ENCODE peak calls at places on chromosomes 3 and 15, in eight cellular contexts. Q is heart left ventricle, N is neural progenitor cell, F is tibial artery, L is Panc1, O is A673, E is heart right ventricle, R is adrenal gland. Z is an unnamed sample.

GRCh38 chr3:3087279-3087678 is 22.9 kb downstream of the IL5RA start:
- DNase-seq in F (no peak), E (no peak), N (no peak), O (no peak), L (no peak), R (no peak), Q (no peak), Z (no peak)

GRCh38 chr3:10716964-10717363 is 99.1 kb upstream of the SLC6A11 start:
- DNase-seq in E (no peak), R (no peak), F (no peak), N (no peak), L (no peak), Q (no peak), O (no peak), Z (no peak)

GRCh38 chr15:65535192-65535591 is 4.9 kb downstream of the HACD3 start:
- DNase-seq in N (no peak), Q (no peak), F (no peak), L (no peak), O (no peak), R (no peak), E (no peak), Z (no peak)

GRCh38 chr3:127678315-127678599 is 5.5 kb downstream of the ABTB1 start:
- DNase-seq in F (no peak), Q (no peak), O (no peak), R (no peak), L (no peak), E (no peak), N (no peak), Z (no peak)

GRCh38 chr3:106824856-106825255 is 552.4 kb upstream of the CCDC54 start:
- DNase-seq in N (peak; percentile 47), R (no peak), Q (no peak), F (no peak), E (no peak), L (peak; percentile 13), O (peak; percentile 37), Z (no peak)

GRCh38 chr15:31158858-31159569 is 57.5 kb upstream of the TRPM1 start:
- DNase-seq in E (peak; percentile 45), O (no peak), N (no peak), F (no peak), L (no peak), R (no peak), Q (peak; percentile 52), Z (no peak)

GRCh38 chr3:195197764-195198423 is 73.1 kb downstream of the XXYLT1 start:
- DNase-seq in N (no peak), F (peak; percentile 29), Q (no peak), L (no peak), E (no peak), O (peak; percentile 84), R (peak; percentile 7), Z (no peak)

GRCh38 chr15:38750816-38751215 is 186.2 kb upstream of the RASGRP1 start:
- DNase-seq in R (no peak), F (no peak), N (no peak), Q (no peak), O (peak; percentile 4), E (no peak), L (no peak), Z (no peak)

GRCh38 chr15:36608166-36608565 is 28.7 kb downstream of the CDIN1 start:
- DNase-seq in R (no peak), F (no peak), N (no peak), O (no peak), L (no peak), Q (no peak), E (no peak), Z (no peak)

GRCh38 chr3:65787340-65787739 is 251.4 kb downstream of the MAGI1 start:
- DNase-seq in L (no peak), O (no peak), F (no peak), N (no peak), R (no peak), E (no peak), Q (no peak), Z (no peak)

DNA sequence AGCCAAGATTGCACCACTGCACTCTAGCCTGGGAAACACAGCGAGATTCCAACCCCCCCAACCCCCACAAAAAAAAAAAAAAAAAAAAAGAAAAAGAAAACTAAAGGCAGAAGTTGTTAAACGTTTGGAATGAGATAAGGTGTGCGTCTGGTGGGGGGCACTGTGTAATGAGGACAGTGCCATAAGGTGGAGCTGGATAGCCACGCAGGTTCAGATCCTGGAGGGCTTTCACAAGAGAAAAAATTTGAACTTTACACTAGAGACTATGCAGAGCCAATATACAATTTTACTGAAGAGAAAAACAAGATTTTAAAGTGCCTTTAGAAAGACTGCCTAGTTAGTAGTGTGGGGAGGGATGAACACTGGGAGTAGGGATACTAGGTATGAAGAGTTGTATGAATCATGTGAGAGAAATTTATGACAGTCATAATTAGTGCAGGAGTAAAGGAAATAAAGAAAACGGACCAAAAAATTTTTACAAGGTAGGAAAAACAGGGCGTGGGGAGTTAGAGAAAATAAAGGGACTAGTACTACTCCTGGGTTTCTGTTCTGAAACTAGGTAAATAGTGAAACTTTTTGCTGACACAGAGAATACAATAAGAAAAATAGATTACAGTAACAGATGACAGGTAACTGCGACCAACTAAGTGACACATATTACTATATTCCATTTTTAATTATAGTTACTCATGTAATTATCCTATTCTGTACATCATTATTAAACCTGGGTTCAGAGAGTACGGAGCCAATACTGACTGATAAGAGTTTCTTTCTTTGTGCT is 108.1 kb downstream of the PEAK1 start:
- DNase-seq in O (no peak), F (no peak), E (no peak), N (no peak), R (no peak), L (no peak), Q (no peak), Z (no peak)
- TF ChIP-seq CTCF in O (peak; percentile 11), F (no peak), E (no peak), N (no peak), R (no peak), L (no peak), Q (no peak), Z (no peak)

GRCh38 chr3:178084938-178085816 is 451.1 kb upstream of the KCNMB2 start:
- DNase-seq in R (peak; percentile 84), N (peak; percentile 84), O (peak; percentile 88), Q (peak; percentile 86), L (no peak), F (peak; percentile 87), E (peak; percentile 89), Z (peak; percentile 61)
- H3K4me3 ChIP-seq in R (no peak overlapping the region), N (no peak overlapping the region), O (no peak overlapping the region), Q (no peak overlapping the region), L (no peak overlapping the region), F (no peak overlapping the region), E (no peak overlapping the region), Z (no peak overlapping the region)

DNA sequence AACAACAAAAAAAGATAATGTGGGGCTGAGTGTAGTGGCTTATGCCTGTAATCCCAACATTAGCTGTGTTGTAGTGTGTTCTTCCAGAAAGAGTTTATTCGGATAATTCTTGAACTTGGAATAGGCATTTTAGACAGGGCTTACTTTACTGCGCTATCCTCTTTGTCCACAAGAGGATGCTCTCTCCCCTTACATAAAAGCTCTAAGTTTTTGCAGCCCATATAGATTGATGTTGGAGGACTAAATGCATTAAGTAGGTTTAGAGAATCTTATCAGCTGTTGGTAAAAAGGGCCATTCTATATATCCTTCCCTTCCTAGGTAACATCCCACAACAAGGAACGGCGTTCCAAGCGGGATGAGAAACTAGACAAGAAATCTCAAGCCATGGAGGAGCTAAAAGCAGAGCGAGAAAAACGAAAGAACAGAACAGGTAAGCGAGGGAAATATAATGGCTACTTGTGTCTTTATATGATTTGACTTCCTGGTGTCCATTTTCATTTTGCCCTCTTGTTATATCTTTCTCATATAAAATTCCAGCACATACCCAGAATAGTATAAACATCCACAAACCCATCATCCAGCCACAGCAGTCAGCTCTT is 27.8 kb upstream of the ITPKA start:
- DNase-seq in Q (no peak), L (peak; percentile 82), N (peak; percentile 39), E (no peak), F (no peak), O (peak; percentile 70), R (no peak), Z (no peak)
- H3K36me3 ChIP-seq in Q (peaks cover 89% of the 10 kb centered on the region), L (peaks cover 8% of the 10 kb centered on the region), N (peaks cover 17% of the 10 kb centered on the region), E (peaks cover 98% of the 10 kb centered on the region), F (peaks cover 65% of the 10 kb centered on the region), O (peaks cover 52% of the 10 kb centered on the region), R (no peaks in the 10 kb centered on the region), Z (peaks cover 24% of the 10 kb centered on the region)

GRCh38 chr15:99481831-99482230 is 84.0 kb upstream of the MEF2A start:
- DNase-seq in N (no peak), O (no peak), L (no peak), Q (no peak), F (no peak), R (no peak), E (no peak), Z (no peak)
- TF ChIP-seq CTCF in N (no peak), O (no peak), L (no peak), Q (no peak), F (no peak), R (no peak), E (no peak), Z (no peak)